ENCODE peak calls at places on chromosome 4, in seven cellular contexts. G is AG09319; V is amniotic stem cell; D is heart right ventricle; A is activated CD4-positive, alpha-beta T cell treated with anti-CD3 and anti-CD28 coated beads, Interleukin-2, amount 50 U/mL, for 1 hour; W is Caki2; K is activated gamma-delta T cell. I is an unnamed sample.

GRCh38 chr4:79308971-79309370 is 16.9 kb downstream of the NAA11 start:
- DNase-seq in G (no peak), V (no peak), D (no peak), A (no peak), W (no peak), K (no peak), I (no peak)

GRCh38 chr4:105179539-105180401 is 33.1 kb downstream of the TET2 start:
- DNase-seq in G (no peak), V (no peak), D (no peak), A (no peak), W (peak), K (no peak), I (no peak)

GRCh38 chr4:2179717-2180116 is 62.2 kb downstream of the HAUS3 start:
- DNase-seq in G (no peak), V (no peak), D (no peak), A (no peak), W (no peak), K (no peak), I (no peak)

GRCh38 chr4:123250843-123251242 is 145.8 kb upstream of the SPRY1 start:
- DNase-seq in G (peak), V (peak), D (peak), A (no peak), W (no peak), K (no peak), I (peak)

GRCh38 chr4:72418458-72418857 is 150.6 kb downstream of the ADAMTS3 start:
- DNase-seq in G (peak), V (peak), D (peak), A (no peak), W (no peak), K (no peak), I (peak)

GRCh38 chr4:140163029-140163810 is 9.2 kb upstream of the MAML3 start:
- DNase-seq in G (no peak), V (no peak), D (no peak), A (no peak), W (peak), K (no peak), I (no peak)

GRCh38 chr4:7067147-7067522 is 729 bp downstream of the GRPEL1 start:
- DNase-seq in G (no peak), V (no peak), D (no peak), A (no peak), W (no peak), K (no peak), I (no peak)

GRCh38 chr4:15749001-15749400 is 29.1 kb upstream of the CD38 start:
- DNase-seq in G (no peak), V (no peak), D (no peak), A (no peak), W (no peak), K (no peak), I (no peak)

GRCh38 chr4:74983229-74983628 is 50.3 kb downstream of the PARM1 start:
- DNase-seq in G (no peak), V (no peak), D (no peak), A (no peak), W (no peak), K (no peak), I (no peak)

GRCh38 chr4:145635630-145636029 is 16.4 kb downstream of the MMAA start:
- DNase-seq in G (no peak), V (no peak), D (no peak), A (no peak), W (no peak), K (no peak), I (no peak)

GRCh38 chr4:138663883-138664282 is 351.7 kb upstream of the NOCT start:
- DNase-seq in G (no peak), V (no peak), D (no peak), A (no peak), W (no peak), K (no peak), I (no peak)

GRCh38 chr4:93764647-93765246 is 63.8 kb upstream of the ATOH1 start:
- DNase-seq in G (peak), V (no peak), D (no peak), A (no peak), W (peak), K (no peak), I (no peak)

GRCh38 chr4:185115827-185116232 is 27.2 kb upstream of the SLC25A4 start:
- DNase-seq in G (peak), V (no peak), D (peak), A (no peak), W (peak), K (no peak), I (peak)

GRCh38 chr4:108118505-108118904 is 50.2 kb downstream of the LEF1 start:
- DNase-seq in G (no peak), V (no peak), D (no peak), A (peak), W (no peak), K (no peak), I (no peak)

GRCh38 chr4:129598582-129598981 is 502.6 kb downstream of the C4orf33 start:
- DNase-seq in G (no peak), V (no peak), D (no peak), A (no peak), W (no peak), K (no peak), I (no peak)

GRCh38 chr4:69744157-69744478 is 16.3 kb downstream of the SULT1B1 start:
- DNase-seq in G (no peak), V (no peak), D (no peak), A (no peak), W (no peak), K (no peak), I (no peak)

GRCh38 chr4:146379744-146380143 is 142.0 kb downstream of the SLC10A7 start:
- DNase-seq in G (no peak), V (no peak), D (no peak), A (no peak), W (no peak), K (no peak), I (no peak)

GRCh38 chr4:36771411-36772153 is 473.0 kb upstream of the NWD2 start:
- DNase-seq in G (no peak), V (no peak), D (no peak), A (no peak), W (peak), K (no peak), I (no peak)

GRCh38 chr4:108834167-108834566 is 71.3 kb upstream of the ETNPPL start:
- DNase-seq in G (no peak), V (peak), D (no peak), A (no peak), W (no peak), K (no peak), I (no peak)

GRCh38 chr4:165131247-165131832 is 18.7 kb upstream of the TMEM192 start:
- DNase-seq in G (peak), V (no peak), D (no peak), A (peak), W (peak), K (no peak), I (peak)

GRCh38 chr4:177005801-177006230 is 213.1 kb upstream of the VEGFC start:
- DNase-seq in G (peak), V (peak), D (no peak), A (no peak), W (no peak), K (no peak), I (no peak)

GRCh38 chr4:173522160-173522873 is 7.7 kb downstream of the HAND2 start:
- DNase-seq in G (peak), V (peak), D (peak), A (no peak), W (no peak), K (no peak), I (peak)

GRCh38 chr4:54958236-54958635 is 167.2 kb downstream of the KDR start:
- DNase-seq in G (no peak), V (no peak), D (no peak), A (no peak), W (no peak), K (no peak), I (no peak)

GRCh38 chr4:121380448-121381147 is at the start of gene QRFPR:
- DNase-seq in G (no peak), V (no peak), D (peak), A (no peak), W (peak), K (peak), I (peak)

I was measured in heart left ventricle.